ENCODE peak calls at places on chromosomes 16 and 17, in six cellular contexts. D is fibroblast of villous mesenchyme; R is left cardiac atrium; P is activated CD8-positive, alpha-beta memory T cell treated with anti-CD3 and anti-CD28 coated beads, Interleukin-2, amount 50 U/mL, for 4 hours; F is upper lobe of left lung; U is amygdala. B is an unnamed sample.

GRCh38 chr17:30344283-30345088 is 10.6 kb upstream of the TMIGD1 start:
- DNase-seq in D (peak; percentile 75), R (peak; percentile 66), P (no peak), F (peak; percentile 78), U (peak; percentile 71), B (no peak)

GRCh38 chr16:10756574-10756973 is 12.9 kb downstream of the NUBP1 start:
- DNase-seq in D (no peak), R (no peak), P (no peak), F (no peak), U (no peak), B (no peak)

GRCh38 chr17:12472613-12473173 is 193.0 kb upstream of the MYOCD start:
- DNase-seq in D (no peak), R (no peak), P (no peak), F (no peak), U (no peak), B (no peak)

GRCh38 chr17:43703630-43704029 is 41.9 kb upstream of the MEOX1 start:
- DNase-seq in D (no peak), R (no peak), P (no peak), F (no peak), U (no peak), B (no peak)

GRCh38 chr17:40466298-40466971 is 23.2 kb downstream of the IGFBP4 start:
- DNase-seq in D (no peak), R (no peak), P (no peak), F (no peak), U (no peak), B (no peak)

GRCh38 chr16:70746708-70747424 is 54.1 kb downstream of the VAC14 start:
- DNase-seq in D (peak; percentile 96), R (peak; percentile 79), P (no peak), F (peak; percentile 94), U (peak; percentile 30), B (no peak)

GRCh38 chr16:75541236-75541635 is 5.3 kb upstream of the CHST5 start:
- DNase-seq in D (no peak), R (no peak), P (no peak), F (no peak), U (no peak), B (no peak)

GRCh38 chr17:58232707-58233156 is 5.7 kb upstream of the LPO start:
- DNase-seq in D (peak; percentile 75), R (no peak), P (no peak), F (peak; percentile 50), U (no peak), B (no peak)

GRCh38 chr17:12618557-12618956 is 47.1 kb upstream of the MYOCD start:
- DNase-seq in D (peak; percentile 59), R (no peak), P (no peak), F (no peak), U (no peak), B (no peak)

GRCh38 chr16:87921236-87921773 is 15.0 kb downstream of the CA5A start:
- DNase-seq in D (no peak), R (no peak), P (no peak), F (no peak), U (no peak), B (no peak)

GRCh38 chr17:72592242-72592966 is 471.6 kb downstream of the SOX9 start:
- DNase-seq in D (peak; percentile 82), R (peak; percentile 67), P (no peak), F (peak; percentile 60), U (peak; percentile 80), B (peak; percentile 48)

GRCh38 chr17:67492251-67492740 is 115.2 kb downstream of the PITPNC1 start:
- DNase-seq in D (peak; percentile 59), R (no peak), P (no peak), F (no peak), U (no peak), B (no peak)

GRCh38 chr17:57296231-57296630 is 39.9 kb downstream of the MSI2 start:
- DNase-seq in D (no peak), R (no peak), P (no peak), F (no peak), U (no peak), B (no peak)